ENCODE peak calls at places on chromosomes 5 and 9, in eight cellular contexts. One of them, this sample, is unnamed.

GRCh38 chr5:140133514-140134167 is 7.9 kb downstream of the IGIP start:
- DNase-seq in activated naive CD8-positive, alpha-beta T cell treated with anti-CD3 and anti-CD28 coated beads for 36 hours: no peak
- DNase-seq in germinal center: no peak
- DNase-seq in HFFc6: no peak
- DNase-seq in amygdala: no peak
- DNase-seq in iPS-NIHi11: no peak
- DNase-seq in NCI-H1092: no peak
- DNase-seq in uterus: no peak
- DNase-seq in this sample: no peak

GRCh38 chr5:85140471-85140870 is 755.8 kb upstream of the EDIL3 start:
- DNase-seq in activated naive CD8-positive, alpha-beta T cell treated with anti-CD3 and anti-CD28 coated beads for 36 hours: no peak
- DNase-seq in germinal center: no peak
- DNase-seq in HFFc6: no peak
- DNase-seq in amygdala: no peak
- DNase-seq in iPS-NIHi11: no peak
- DNase-seq in NCI-H1092: no peak
- DNase-seq in uterus: no peak
- DNase-seq in this sample: no peak

GRCh38 chr9:137411260-137411659 is 11.7 kb downstream of the EXD3 start:
- DNase-seq in activated naive CD8-positive, alpha-beta T cell treated with anti-CD3 and anti-CD28 coated beads for 36 hours: no peak
- DNase-seq in germinal center: no peak
- DNase-seq in HFFc6: no peak
- DNase-seq in amygdala: no peak
- DNase-seq in iPS-NIHi11: no peak
- DNase-seq in NCI-H1092: no peak
- DNase-seq in uterus: no peak
- DNase-seq in this sample: no peak

GRCh38 chr5:161847447-161847846 is 473 bp upstream of the GABRA1 start:
- DNase-seq in activated naive CD8-positive, alpha-beta T cell treated with anti-CD3 and anti-CD28 coated beads for 36 hours: no peak
- DNase-seq in germinal center: no peak
- DNase-seq in HFFc6: no peak
- DNase-seq in amygdala: no peak
- DNase-seq in iPS-NIHi11: no peak
- DNase-seq in NCI-H1092: no peak
- DNase-seq in uterus: no peak
- DNase-seq in this sample: no peak

GRCh38 chr5:107619781-107620180 is 51.0 kb downstream of the EFNA5 start:
- DNase-seq in activated naive CD8-positive, alpha-beta T cell treated with anti-CD3 and anti-CD28 coated beads for 36 hours: no peak
- DNase-seq in germinal center: no peak
- DNase-seq in HFFc6: no peak
- DNase-seq in amygdala: no peak
- DNase-seq in iPS-NIHi11: no peak
- DNase-seq in NCI-H1092: no peak
- DNase-seq in uterus: no peak
- DNase-seq in this sample: no peak

GRCh38 chr5:148730272-148730954 is 76.1 kb upstream of the HTR4 start:
- DNase-seq in activated naive CD8-positive, alpha-beta T cell treated with anti-CD3 and anti-CD28 coated beads for 36 hours: no peak
- DNase-seq in germinal center: no peak
- DNase-seq in HFFc6: peak
- DNase-seq in amygdala: no peak
- DNase-seq in iPS-NIHi11: no peak
- DNase-seq in NCI-H1092: no peak
- DNase-seq in uterus: no peak
- DNase-seq in this sample: no peak

GRCh38 chr5:9784231-9784630 is 154.1 kb upstream of the TAS2R1 start:
- DNase-seq in activated naive CD8-positive, alpha-beta T cell treated with anti-CD3 and anti-CD28 coated beads for 36 hours: no peak
- DNase-seq in germinal center: no peak
- DNase-seq in HFFc6: no peak
- DNase-seq in amygdala: no peak
- DNase-seq in iPS-NIHi11: no peak
- DNase-seq in NCI-H1092: no peak
- DNase-seq in uterus: no peak
- DNase-seq in this sample: no peak

GRCh38 chr5:179605026-179605833 is 18.2 kb downstream of the HNRNPH1 start:
- DNase-seq in activated naive CD8-positive, alpha-beta T cell treated with anti-CD3 and anti-CD28 coated beads for 36 hours: no peak
- DNase-seq in germinal center: no peak
- DNase-seq in HFFc6: no peak
- DNase-seq in amygdala: no peak
- DNase-seq in iPS-NIHi11: no peak
- DNase-seq in NCI-H1092: no peak
- DNase-seq in uterus: no peak
- DNase-seq in this sample: no peak

GRCh38 chr5:39521098-39521860 is 96.5 kb upstream of the DAB2 start:
- DNase-seq in activated naive CD8-positive, alpha-beta T cell treated with anti-CD3 and anti-CD28 coated beads for 36 hours: no peak
- DNase-seq in germinal center: no peak
- DNase-seq in HFFc6: no peak
- DNase-seq in amygdala: no peak
- DNase-seq in iPS-NIHi11: no peak
- DNase-seq in NCI-H1092: no peak
- DNase-seq in uterus: no peak
- DNase-seq in this sample: no peak

GRCh38 chr9:96129698-96130097 is 172.3 kb downstream of the HSD17B3 start:
- DNase-seq in activated naive CD8-positive, alpha-beta T cell treated with anti-CD3 and anti-CD28 coated beads for 36 hours: no peak
- DNase-seq in germinal center: no peak
- DNase-seq in HFFc6: no peak
- DNase-seq in amygdala: no peak
- DNase-seq in iPS-NIHi11: peak
- DNase-seq in NCI-H1092: no peak
- DNase-seq in uterus: no peak
- DNase-seq in this sample: peak

GRCh38 chr5:14016549-14016948 is 72.1 kb upstream of the DNAH5 start:
- DNase-seq in activated naive CD8-positive, alpha-beta T cell treated with anti-CD3 and anti-CD28 coated beads for 36 hours: no peak
- DNase-seq in germinal center: no peak
- DNase-seq in HFFc6: no peak
- DNase-seq in amygdala: no peak
- DNase-seq in iPS-NIHi11: no peak
- DNase-seq in NCI-H1092: no peak
- DNase-seq in uterus: no peak
- DNase-seq in this sample: no peak

GRCh38 chr9:93646640-93647178 is 70.3 kb downstream of the PHF2 start:
- DNase-seq in activated naive CD8-positive, alpha-beta T cell treated with anti-CD3 and anti-CD28 coated beads for 36 hours: no peak
- DNase-seq in germinal center: no peak
- DNase-seq in HFFc6: no peak
- DNase-seq in amygdala: no peak
- DNase-seq in iPS-NIHi11: no peak
- DNase-seq in NCI-H1092: no peak
- DNase-seq in uterus: no peak
- DNase-seq in this sample: no peak

GRCh38 chr9:21381752-21382339 is 3.4 kb downstream of the IFNA2 start:
- DNase-seq in activated naive CD8-positive, alpha-beta T cell treated with anti-CD3 and anti-CD28 coated beads for 36 hours: peak
- DNase-seq in germinal center: peak
- DNase-seq in HFFc6: no peak
- DNase-seq in amygdala: no peak
- DNase-seq in iPS-NIHi11: peak
- DNase-seq in NCI-H1092: no peak
- DNase-seq in uterus: no peak
- DNase-seq in this sample: no peak

GRCh38 chr5:158276692-158277091 is 417.7 kb upstream of the CLINT1 start:
- DNase-seq in activated naive CD8-positive, alpha-beta T cell treated with anti-CD3 and anti-CD28 coated beads for 36 hours: no peak
- DNase-seq in germinal center: no peak
- DNase-seq in HFFc6: no peak
- DNase-seq in amygdala: no peak
- DNase-seq in iPS-NIHi11: no peak
- DNase-seq in NCI-H1092: no peak
- DNase-seq in uterus: no peak
- DNase-seq in this sample: no peak

GRCh38 chr9:567746-568305 is 273.7 kb upstream of the DMRT1 start:
- DNase-seq in activated naive CD8-positive, alpha-beta T cell treated with anti-CD3 and anti-CD28 coated beads for 36 hours: no peak
- DNase-seq in germinal center: no peak
- DNase-seq in HFFc6: no peak
- DNase-seq in amygdala: no peak
- DNase-seq in iPS-NIHi11: no peak
- DNase-seq in NCI-H1092: no peak
- DNase-seq in uterus: no peak
- DNase-seq in this sample: no peak

GRCh38 chr5:154972476-154973080 is 31.7 kb downstream of the MRPL22 start:
- DNase-seq in activated naive CD8-positive, alpha-beta T cell treated with anti-CD3 and anti-CD28 coated beads for 36 hours: no peak
- DNase-seq in germinal center: no peak
- DNase-seq in HFFc6: peak
- DNase-seq in amygdala: peak
- DNase-seq in iPS-NIHi11: peak
- DNase-seq in NCI-H1092: no peak
- DNase-seq in uterus: no peak
- DNase-seq in this sample: no peak

GRCh38 chr9:116907989-116908388 is 220.9 kb downstream of the TRIM32 start:
- DNase-seq in activated naive CD8-positive, alpha-beta T cell treated with anti-CD3 and anti-CD28 coated beads for 36 hours: no peak
- DNase-seq in germinal center: no peak
- DNase-seq in HFFc6: no peak
- DNase-seq in amygdala: no peak
- DNase-seq in iPS-NIHi11: no peak
- DNase-seq in NCI-H1092: no peak
- DNase-seq in uterus: no peak
- DNase-seq in this sample: no peak

GRCh38 chr5:119878712-119879111 is 249.4 kb downstream of the FAM170A start:
- DNase-seq in activated naive CD8-positive, alpha-beta T cell treated with anti-CD3 and anti-CD28 coated beads for 36 hours: no peak
- DNase-seq in germinal center: no peak
- DNase-seq in HFFc6: no peak
- DNase-seq in amygdala: no peak
- DNase-seq in iPS-NIHi11: peak
- DNase-seq in NCI-H1092: no peak
- DNase-seq in uterus: no peak
- DNase-seq in this sample: no peak

GRCh38 chr9:81879501-81879916 is 48.7 kb upstream of the SPATA31D4 start:
- DNase-seq in activated naive CD8-positive, alpha-beta T cell treated with anti-CD3 and anti-CD28 coated beads for 36 hours: no peak
- DNase-seq in germinal center: no peak
- DNase-seq in HFFc6: no peak
- DNase-seq in amygdala: no peak
- DNase-seq in iPS-NIHi11: no peak
- DNase-seq in NCI-H1092: no peak
- DNase-seq in uterus: no peak
- DNase-seq in this sample: no peak

GRCh38 chr5:173643964-173644363 is 27.5 kb upstream of the BOD1 start:
- DNase-seq in activated naive CD8-positive, alpha-beta T cell treated with anti-CD3 and anti-CD28 coated beads for 36 hours: no peak
- DNase-seq in germinal center: peak
- DNase-seq in HFFc6: no peak
- DNase-seq in amygdala: peak
- DNase-seq in iPS-NIHi11: peak
- DNase-seq in NCI-H1092: peak
- DNase-seq in uterus: peak
- DNase-seq in this sample: peak

GRCh38 chr9:106918825-106919509 is 56.0 kb downstream of the ZNF462 start:
- DNase-seq in activated naive CD8-positive, alpha-beta T cell treated with anti-CD3 and anti-CD28 coated beads for 36 hours: no peak
- DNase-seq in germinal center: no peak
- DNase-seq in HFFc6: no peak
- DNase-seq in amygdala: no peak
- DNase-seq in iPS-NIHi11: no peak
- DNase-seq in NCI-H1092: no peak
- DNase-seq in uterus: no peak
- DNase-seq in this sample: no peak